ENCODE peak calls at places on chromosomes 16 and 17, in seven cellular contexts. U, J, C, I, T, K and Q are unnamed samples.

GRCh38 chr17:43314582-43314981 is 80.8 kb upstream of the RNU2-1 start:
- DNase-seq in J (no peak), I (peak; percentile 30), K (peak; percentile 38), T (peak; percentile 67), C (no peak), U (no peak), Q (no peak)

GRCh38 chr17:6654816-6655731 is 3.5 kb downstream of the C17orf100 start:
- DNase-seq in U (no peak), T (no peak), I (no peak), K (no peak), C (no peak), J (no peak), Q (peak; percentile 42)

GRCh38 chr17:37766951-37767350 is 22.1 kb upstream of the HNF1B start:
- DNase-seq in C (no peak), T (no peak), I (no peak), U (no peak), K (no peak), J (no peak), Q (no peak)

GRCh38 chr16:27495191-27495590 is 54.5 kb downstream of the GTF3C1 start:
- DNase-seq in U (no peak), J (peak; percentile 85), T (no peak), K (no peak), I (no peak), C (peak; percentile 40), Q (no peak)

GRCh38 chr16:81310045-81310644 is 4.6 kb upstream of the GAN start:
- DNase-seq in C (no peak), I (no peak), K (no peak), U (no peak), J (no peak), T (no peak), Q (no peak)

GRCh38 chr16:57507414-57508083 is 21.3 kb upstream of the DOK4 start:
- DNase-seq in T (no peak), J (no peak), U (no peak), K (no peak), C (no peak), I (no peak), Q (no peak)

GRCh38 chr17:57102122-57102521 is 17.1 kb downstream of the AKAP1 start:
- DNase-seq in K (no peak), T (no peak), C (no peak), U (no peak), I (no peak), J (no peak), Q (no peak)

GRCh38 chr16:87945351-87946042 is 5.7 kb upstream of the BANP start:
- DNase-seq in J (peak; percentile 83), C (peak; percentile 85), K (no peak), T (no peak), I (no peak), U (no peak), Q (peak; percentile 53)

GRCh38 chr17:58084317-58084981 is 1.2 kb downstream of the DYNLL2 start:
- DNase-seq in T (no peak), J (no peak), C (peak; percentile 15), U (peak; percentile 64), I (peak; percentile 61), K (peak; percentile 7), Q (peak; percentile 36)

GRCh38 chr16:69562818-69563217 is 2.9 kb upstream of the NFAT5 start:
- DNase-seq in J (no peak), U (no peak), I (no peak), C (no peak), T (no peak), K (no peak), Q (no peak)